ENCODE peak calls at places on chromosomes 6 and 20, in four cellular contexts. D, G, H and Q are unnamed samples.
A peak's percentile ranks its signal among the peaks of the same experiment; 100 is the strongest.

GRCh38 chr20:4836935-4837334 is 115.2 kb downstream of the PRND start:
- DNase-seq in D (no peak), G (no peak), H (no peak), Q (no peak)

GRCh38 chr20:5510446-5510845 is 193.7 kb upstream of the PROKR2 start:
- DNase-seq in H (no peak), G (no peak), D (peak; percentile 61), Q (peak; percentile 52)

GRCh38 chr6:7424967-7425807 is 35.6 kb downstream of the RIOK1 start:
- DNase-seq in H (peak; percentile 25), D (peak; percentile 62), G (no peak), Q (peak; percentile 57)

GRCh38 chr6:151058021-151058733 is 181.6 kb upstream of the AKAP12 start:
- DNase-seq in H (no peak), D (no peak), G (no peak), Q (no peak)

GRCh38 chr20:10637062-10637559 is 36.7 kb downstream of the JAG1 start:
- DNase-seq in D (no peak), G (no peak), H (no peak), Q (no peak)

GRCh38 chr20:37823276-37823980 is 79.5 kb upstream of the VSTM2L start:
- DNase-seq in G (no peak), H (no peak), D (no peak), Q (peak; percentile 69)

GRCh38 chr20:57468523-57469417 is 56.2 kb downstream of the CTCFL start:
- DNase-seq in H (no peak), D (no peak), G (no peak), Q (no peak)

GRCh38 chr6:74939309-74939708 is 266.5 kb downstream of the COL12A1 start:
- DNase-seq in H (no peak), G (no peak), D (no peak), Q (peak; percentile 57)

GRCh38 chr6:151658091-151658490 is 149.4 kb upstream of the ESR1 start:
- DNase-seq in D (no peak), H (no peak), G (no peak), Q (peak; percentile 23)

GRCh38 chr20:24746351-24746685 is 202.8 kb upstream of the CST7 start:
- DNase-seq in G (peak; percentile 99), H (no peak), D (no peak), Q (no peak)

GRCh38 chr6:34243901-34244884 is 4.6 kb downstream of the SMIM29 start:
- DNase-seq in G (peak; percentile 93), H (peak; percentile 53), D (no peak), Q (no peak)

GRCh38 chr6:29813809-29814208 is 13.8 kb upstream of the HLA-G start:
- DNase-seq in D (no peak), H (no peak), G (no peak), Q (no peak)

GRCh38 chr20:24289737-24290481 is 179.5 kb upstream of the SYNDIG1 start:
- DNase-seq in D (no peak), H (no peak), G (no peak), Q (no peak)

GRCh38 chr6:107713214-107713962 is 110.7 kb downstream of the SCML4 start:
- DNase-seq in G (no peak), H (no peak), D (no peak), Q (no peak)

GRCh38 chr6:138818496-138819194 is 22.8 kb downstream of the ECT2L start:
- DNase-seq in G (no peak), H (no peak), D (no peak), Q (peak; percentile 4)

GRCh38 chr6:1144842-1145755 is 166.8 kb upstream of the FOXQ1 start:
- DNase-seq in H (no peak), G (no peak), D (no peak), Q (no peak)

GRCh38 chr6:35019831-35020230 is 121.3 kb downstream of the TCP11 start:
- DNase-seq in G (no peak), H (no peak), D (no peak), Q (no peak)

GRCh38 chr6:150213301-150213700 is 70.5 kb downstream of the PPP1R14C start:
- DNase-seq in H (no peak), D (no peak), G (no peak), Q (no peak)

GRCh38 chr6:137341721-137342195 is 122.6 kb upstream of the IFNGR1 start:
- DNase-seq in D (no peak), H (peak; percentile 6), G (no peak), Q (no peak)

DNA sequence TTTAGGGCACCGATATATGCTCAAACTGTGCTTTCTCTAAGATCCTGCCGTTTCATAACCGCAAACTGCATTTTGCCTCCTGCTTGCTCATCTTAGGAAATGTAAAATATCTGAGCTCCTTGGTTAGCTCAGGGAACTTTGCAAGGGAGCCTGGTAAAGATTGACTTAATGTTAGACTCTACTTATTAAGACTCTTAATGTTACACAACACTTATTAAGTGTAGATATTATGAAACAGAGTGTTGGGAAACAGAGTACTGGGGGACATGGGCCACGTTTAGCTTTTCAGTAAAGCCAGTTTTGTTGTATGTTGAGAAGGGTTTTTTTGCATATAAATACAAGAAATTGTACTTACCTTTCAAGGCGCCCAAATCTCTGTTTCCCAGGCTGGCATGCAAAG is 1.9 kb downstream of the LTV1 start:
- DNase-seq in D (no peak), H (no peak), G (no peak), Q (no peak)
- H3K4me3 ChIP-seq in D (no peak overlapping the region), H (no peak overlapping the region), G (no peak overlapping the region), Q (no peak overlapping the region)

GRCh38 chr20:50649587-50649986 is 41.8 kb downstream of the RIPOR3 start:
- DNase-seq in H (no peak), D (no peak), G (no peak), Q (no peak)
- H3K4me1 ChIP-seq in H (peaks cover 25% of the 10 kb centered on the region), D (no peaks in the 10 kb centered on the region), G (peaks cover 22% of the 10 kb centered on the region), Q (peaks cover 27% of the 10 kb centered on the region)

GRCh38 chr20:13755809-13756208 is 28.9 kb downstream of the ESF1 start:
- DNase-seq in H (no peak), D (no peak), G (no peak), Q (no peak)

GRCh38 chr20:13758884-13759283 is 25.8 kb downstream of the ESF1 start:
- DNase-seq in H (no peak), G (no peak), D (no peak), Q (no peak)

GRCh38 chr20:13749811-13750210 is 34.9 kb downstream of the ESF1 start:
- DNase-seq in G (no peak), D (no peak), H (no peak), Q (no peak)

GRCh38 chr20:13756551-13756950 is 28.2 kb downstream of the ESF1 start:
- DNase-seq in D (no peak), H (no peak), G (no peak), Q (no peak)

DNA sequence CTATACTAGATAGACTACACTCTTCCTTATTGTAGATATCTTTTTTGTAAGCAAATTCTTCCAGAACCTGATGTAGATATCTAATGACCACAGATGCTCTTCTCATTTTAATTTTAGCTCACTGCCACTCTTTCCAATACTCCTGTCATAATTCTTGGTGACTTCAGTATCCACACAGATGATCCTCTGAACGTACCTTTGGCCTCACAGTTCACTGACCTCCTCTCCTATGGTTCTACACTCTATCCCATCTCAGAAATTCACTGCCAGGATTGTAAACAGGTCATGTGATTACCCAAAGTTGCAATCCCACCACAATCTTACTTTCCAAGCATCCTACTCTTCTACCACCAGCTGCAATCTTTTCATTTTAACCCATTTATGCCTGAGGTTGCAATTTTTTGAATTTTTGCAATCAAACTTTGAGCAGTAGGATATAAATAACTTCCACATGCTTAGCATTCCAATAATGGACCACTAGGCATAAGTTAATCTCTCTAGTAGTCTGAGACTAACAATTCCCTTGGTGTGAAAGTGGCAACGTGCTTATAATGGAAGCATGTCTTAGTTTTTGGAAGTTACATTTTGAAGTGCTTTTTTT is 31.2 kb downstream of the ESF1 start:
- DNase-seq in G (no peak), D (no peak), H (no peak), Q (no peak)
- TF ChIP-seq CTCF in G (no peak), D (no peak), H (no peak), Q (no peak)

GRCh38 chr20:44750081-44750805 is 4.6 kb downstream of the KCNK15 start:
- DNase-seq in D (no peak), G (no peak), H (no peak), Q (no peak)
- H3K4me3 ChIP-seq in D (no peak overlapping the region), G (no peak overlapping the region), H (no peak overlapping the region), Q (no peak overlapping the region)

GRCh38 chr6:84061174-84061573 is 27.6 kb downstream of the MRAP2 start:
- DNase-seq in G (no peak), H (no peak), D (no peak), Q (no peak)

GRCh38 chr6:84065718-84066290 is 32.2 kb downstream of the MRAP2 start:
- DNase-seq in D (no peak), G (no peak), H (no peak), Q (no peak)

GRCh38 chr6:84061613-84062398 is 28.2 kb downstream of the MRAP2 start:
- DNase-seq in G (no peak), D (no peak), H (no peak), Q (no peak)

GRCh38 chr6:84062519-84063154 is 29.1 kb downstream of the MRAP2 start:
- DNase-seq in G (no peak), D (no peak), H (no peak), Q (no peak)

GRCh38 chr6:84066536-84066935 is 33.0 kb downstream of the MRAP2 start:
- DNase-seq in D (no peak), G (no peak), H (no peak), Q (no peak)
- H3K4me1 ChIP-seq in D (peaks cover 15% of the 10 kb centered on the region), G (peaks cover 10% of the 10 kb centered on the region), H (no peaks in the 10 kb centered on the region), Q (peaks cover 12% of the 10 kb centered on the region)

GRCh38 chr6:163427498-163428254 is 13.2 kb downstream of the QKI start:
- DNase-seq in H (no peak), D (no peak), G (no peak), Q (no peak)
- TF ChIP-seq CTCF in H (peak; percentile 32), D (peak; percentile 43), G (peak; percentile 68), Q (peak; percentile 23)

DNA sequence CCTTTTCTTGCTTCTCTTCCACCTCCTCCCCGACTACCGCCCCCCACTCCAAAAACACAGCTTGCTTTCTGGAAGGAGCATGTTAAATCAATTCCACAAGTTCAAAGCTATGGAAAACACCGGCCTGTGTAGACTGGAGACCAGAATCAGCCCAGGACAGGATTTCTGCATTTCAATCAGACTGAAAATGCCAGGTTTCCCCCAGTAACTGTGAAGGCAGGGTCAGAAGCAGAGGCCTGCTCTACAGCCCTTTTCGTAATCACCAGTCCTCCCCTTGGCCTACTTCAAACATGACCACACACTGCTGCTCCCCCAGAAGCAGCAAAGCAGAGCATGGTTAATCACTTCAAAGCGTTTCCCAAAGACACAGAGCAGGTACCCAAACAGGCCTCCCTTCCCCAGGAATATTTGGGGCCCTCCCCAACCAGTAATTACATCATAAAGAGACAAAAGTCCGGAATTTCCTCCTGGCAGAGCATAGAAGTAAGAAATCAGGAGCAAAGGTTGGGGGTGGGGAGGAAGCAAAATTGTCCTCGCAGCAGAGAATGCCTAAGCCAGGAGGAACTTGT is 38.4 kb downstream of the ZMYND8 start:
- DNase-seq in D (peak; percentile 21), G (no peak), H (peak; percentile 76), Q (peak; percentile 88)
- H3K4me3 ChIP-seq in D (no peak overlapping the region), G (no peak overlapping the region), H (peak overlapping the region; percentile 30), Q (no peak overlapping the region)

GRCh38 chr6:129648819-129649491 is 61.0 kb downstream of the ARHGAP18 start:
- DNase-seq in D (no peak), H (no peak), G (no peak), Q (no peak)
- H3K4me1 ChIP-seq in D (peaks cover 4% of the 10 kb centered on the region), H (peaks cover 47% of the 10 kb centered on the region), G (peaks cover 35% of the 10 kb centered on the region), Q (peaks cover 48% of the 10 kb centered on the region)